ENCODE peak calls at places on chromosomes 6 and 20, in five cellular contexts. U is upper lobe of left lung, Q is right lobe of liver, X is IMR-90, D is right cardiac atrium. M is an unnamed sample.

GRCh38 chr20:21191839-21192238 is 66.0 kb downstream of the KIZ start:
- DNase-seq in U (no peak), Q (no peak), X (no peak), D (no peak), M (peak)

GRCh38 chr6:4727671-4728435 is 48.4 kb upstream of the CDYL start:
- DNase-seq in U (no peak), Q (no peak), X (no peak), D (no peak), M (no peak)

GRCh38 chr6:44983467-44984365 is 344.4 kb upstream of the RUNX2 start:
- DNase-seq in U (no peak), Q (no peak), X (no peak), D (no peak), M (no peak)

GRCh38 chr6:134074151-134074712 is 21.8 kb upstream of the SLC2A12 start:
- DNase-seq in U (no peak), Q (no peak), X (no peak), D (no peak), M (peak)

GRCh38 chr20:7366189-7366588 is 574.1 kb downstream of the HAO1 start:
- DNase-seq in U (no peak), Q (no peak), X (no peak), D (no peak), M (no peak)

GRCh38 chr20:9220874-9221547 is 152.1 kb downstream of the PLCB4 start:
- DNase-seq in U (no peak), Q (no peak), X (peak), D (no peak), M (no peak)

GRCh38 chr6:32196682-32197616 is 4.5 kb upstream of the GPSM3 start:
- DNase-seq in U (peak), Q (no peak), X (peak), D (peak), M (peak)

GRCh38 chr20:1803216-1804128 is 91.7 kb upstream of the SIRPA start:
- DNase-seq in U (peak), Q (peak), X (peak), D (peak), M (peak)

GRCh38 chr6:125524356-125524755 is 222.6 kb upstream of the HDDC2 start:
- DNase-seq in U (no peak), Q (no peak), X (no peak), D (no peak), M (no peak)

GRCh38 chr6:125533710-125534397 is 215.6 kb upstream of the HEY2 start:
- DNase-seq in U (peak), Q (no peak), X (no peak), D (peak), M (peak)

GRCh38 chr6:125526007-125526720 is 223.3 kb upstream of the HEY2 start:
- DNase-seq in U (no peak), Q (no peak), X (no peak), D (no peak), M (no peak)

GRCh38 chr6:125528614-125529013 is 220.8 kb upstream of the HEY2 start:
- DNase-seq in U (peak), Q (no peak), X (no peak), D (no peak), M (peak)

DNA sequence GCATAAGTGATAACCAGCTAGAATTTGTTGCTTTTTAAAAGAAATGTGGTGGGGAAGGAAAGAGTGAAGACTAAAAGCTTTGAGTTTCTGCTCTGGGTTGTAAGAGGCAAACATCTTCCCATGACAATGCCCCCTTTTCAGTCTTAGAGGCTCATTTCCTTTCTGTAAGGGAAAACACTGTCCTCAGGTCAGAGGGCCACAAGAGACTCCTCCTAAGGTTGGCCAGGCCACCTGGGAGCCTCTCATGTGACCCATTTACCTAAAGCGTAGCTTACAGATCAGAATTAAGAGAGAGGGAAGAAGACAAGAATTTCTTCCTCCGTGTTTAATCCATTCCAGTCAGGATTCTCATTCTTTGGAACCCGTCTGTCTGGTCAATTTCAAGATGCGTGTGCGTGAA is 220.4 kb upstream of the HEY2 start:
- DNase-seq in U (no peak), Q (no peak), X (no peak), D (no peak), M (no peak)
- H3K27ac ChIP-seq in U (no peak), Q (no peak), X (no peak), D (no peak), M (no peak)

GRCh38 chr20:47263502-47264084 is 92.9 kb downstream of the ZMYND8 start:
- DNase-seq in U (no peak), Q (no peak), X (no peak), D (no peak), M (no peak)

GRCh38 chr20:47263080-47263479 is 93.4 kb downstream of the ZMYND8 start:
- DNase-seq in U (no peak), Q (no peak), X (no peak), D (no peak), M (no peak)

GRCh38 chr20:47265214-47265613 is 91.3 kb downstream of the ZMYND8 start:
- DNase-seq in U (no peak), Q (no peak), X (no peak), D (no peak), M (no peak)

GRCh38 chr20:47262008-47262364 is 94.5 kb downstream of the ZMYND8 start:
- DNase-seq in U (no peak), Q (no peak), X (no peak), D (no peak), M (no peak)

GRCh38 chr20:47262365-47263013 is 94.0 kb downstream of the ZMYND8 start:
- DNase-seq in U (no peak), Q (no peak), X (no peak), D (no peak), M (no peak)
- H3K27ac ChIP-seq in U (no peak), Q (no peak), X (no peak), D (no peak), M (no peak)

DNA sequence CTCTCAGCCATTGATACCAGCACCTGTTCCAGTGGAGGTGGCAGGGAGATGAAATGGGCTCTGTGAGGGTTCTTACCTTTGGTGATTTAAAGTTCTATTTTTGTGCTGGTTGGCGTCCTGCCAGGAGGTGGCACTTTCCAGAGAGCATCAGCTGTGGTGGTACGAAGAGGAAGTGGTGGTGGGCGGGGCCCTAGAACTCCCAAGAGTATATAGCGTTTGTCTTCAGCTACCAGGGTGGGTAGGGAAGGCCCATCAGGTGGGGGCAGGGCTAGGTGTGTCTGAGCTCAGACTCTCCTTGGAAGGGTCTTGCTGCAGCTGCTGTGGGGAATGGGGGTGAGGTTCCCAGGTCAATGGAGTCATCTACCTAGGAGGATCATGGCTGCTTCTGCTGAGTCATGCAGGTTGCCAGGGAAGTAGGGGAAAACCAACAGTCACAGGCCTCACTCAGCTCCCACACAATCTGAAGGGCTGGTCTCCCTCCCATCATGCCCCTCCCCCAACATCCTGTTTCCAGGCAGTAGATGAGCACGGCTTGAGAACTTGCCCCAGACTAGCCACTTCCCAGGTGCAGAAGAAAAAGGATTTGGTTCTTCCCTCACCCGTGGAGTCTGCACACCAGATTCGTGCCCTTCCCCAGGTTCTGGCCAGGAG is 46.6 kb downstream of the MOXD1 start:
- DNase-seq in U (no peak), Q (no peak), X (no peak), D (peak), M (no peak)
- H3K27ac ChIP-seq in U (no peak), Q (no peak), X (no peak), D (no peak), M (no peak)

DNA sequence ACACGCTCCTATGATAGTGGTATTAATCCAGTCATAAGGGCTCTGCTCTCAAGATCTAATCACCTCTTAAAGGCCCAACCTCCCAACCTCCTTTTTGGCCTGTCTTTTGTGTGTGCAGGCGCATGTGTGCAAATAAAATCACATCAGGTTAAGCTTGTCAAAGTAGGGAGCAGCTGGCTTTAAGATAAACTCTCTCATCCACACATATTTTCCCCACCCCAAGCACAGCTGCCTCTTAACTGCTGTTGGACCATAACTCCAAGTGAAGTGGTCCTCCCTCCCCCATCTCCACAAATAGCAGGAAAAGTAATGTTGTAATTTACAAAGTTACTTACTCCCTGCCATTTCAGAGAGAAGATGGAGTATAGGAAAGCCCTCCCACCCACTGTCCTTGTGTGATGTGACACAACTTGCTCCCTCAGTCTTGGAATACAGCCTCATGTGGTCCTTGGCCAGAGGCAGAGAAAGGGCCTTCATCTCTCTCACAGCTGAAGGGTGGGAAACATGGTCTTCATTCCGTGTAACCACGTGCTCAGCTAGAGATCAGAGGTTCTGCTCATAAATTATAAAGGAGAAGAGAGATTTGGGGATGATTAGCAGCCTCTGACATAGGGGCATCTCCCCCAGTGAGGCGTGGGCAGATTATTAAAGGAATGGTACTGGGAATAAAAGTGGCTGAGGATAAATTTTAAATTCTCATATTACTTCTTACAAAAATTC is 74.8 kb upstream of the TPD52L1 start:
- DNase-seq in U (no peak), Q (no peak), X (no peak), D (no peak), M (no peak)
- H3K27ac ChIP-seq in U (no peak), Q (no peak), X (no peak), D (no peak), M (no peak)

DNA sequence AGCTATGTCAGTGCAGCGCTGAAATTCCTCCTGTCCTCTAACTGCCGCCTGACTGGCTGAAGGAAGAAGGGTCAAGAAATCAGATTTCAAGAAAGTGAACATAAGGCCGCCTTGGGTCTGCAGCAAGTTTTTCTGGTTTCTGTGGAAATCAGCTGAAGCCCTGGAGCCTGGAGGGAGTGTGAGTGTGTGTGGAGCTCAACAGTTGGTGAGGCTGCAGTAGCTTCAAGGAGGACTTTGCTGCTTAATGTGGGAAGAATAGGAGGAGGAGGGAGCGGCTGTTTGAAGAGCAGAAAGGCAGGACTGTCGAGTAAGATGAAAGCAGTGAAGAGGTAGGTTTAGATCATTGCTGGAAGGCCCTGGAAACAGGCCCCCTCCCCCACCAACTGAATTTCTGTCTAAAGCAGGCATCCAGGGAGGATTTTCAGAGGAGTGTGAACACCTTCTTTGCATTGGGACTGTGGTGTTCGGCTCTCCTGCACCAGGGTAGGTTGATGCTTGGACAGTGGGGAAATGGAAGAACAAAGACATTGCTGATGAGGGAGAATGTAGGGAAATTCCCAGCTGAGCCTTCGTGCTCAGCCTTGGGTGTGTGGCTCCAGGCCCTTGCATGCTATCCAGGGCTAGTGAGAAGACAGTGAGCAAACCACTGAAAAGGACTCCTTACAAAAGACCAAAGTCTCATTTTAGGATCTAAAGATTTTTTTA is 79.5 kb upstream of the VSTM2L start:
- DNase-seq in U (no peak), Q (no peak), X (peak), D (no peak), M (no peak)
- H3K27ac ChIP-seq in U (no peak), Q (no peak), X (peak), D (no peak), M (no peak)

M was measured in H9.